ENCODE peak calls at places on chromosomes 3 and 15, in four cellular contexts. N is fibroblast of pulmonary artery, T is endothelial cell, V is glutamatergic neuron. U is an unnamed sample.

GRCh38 chr3:14799146-14799545 is 19.6 kb upstream of the FGD5 start:
- DNase-seq in N (no peak), T (no peak), V (no peak), U (no peak)

GRCh38 chr15:80474751-80475295 is 70.6 kb downstream of the ARNT2 start:
- DNase-seq in N (no peak), T (no peak), V (no peak), U (no peak)

GRCh38 chr3:65545429-65545828 is 493.3 kb downstream of the MAGI1 start:
- DNase-seq in N (peak; percentile 29), T (no peak), V (no peak), U (no peak)

GRCh38 chr3:30602946-30603345 is 3.5 kb upstream of the TGFBR2 start:
- DNase-seq in N (no peak), T (no peak), V (no peak), U (no peak)

GRCh38 chr3:177524742-177525141 is 327.5 kb upstream of the TBL1XR1 start:
- DNase-seq in N (no peak), T (no peak), V (no peak), U (no peak)

GRCh38 chr15:90557651-90558084 is 27.9 kb downstream of the CRTC3 start:
- DNase-seq in N (peak; percentile 93), T (no peak), V (no peak), U (no peak)

GRCh38 chr3:79551997-79552396 is 215.8 kb downstream of the ROBO1 start:
- DNase-seq in N (no peak), T (no peak), V (no peak), U (no peak)

GRCh38 chr3:69451594-69451993 is 65.7 kb upstream of the FRMD4B start:
- DNase-seq in N (no peak), T (no peak), V (no peak), U (no peak)

GRCh38 chr3:186303985-186304384 is 58.0 kb downstream of the DGKG start:
- DNase-seq in N (no peak), T (no peak), V (no peak), U (no peak)

GRCh38 chr3:141796436-141797166 is 33.4 kb downstream of the GRK7 start:
- DNase-seq in N (no peak), T (no peak), V (no peak), U (no peak)

GRCh38 chr3:196486263-196486662 is 17.3 kb downstream of the RNF168 start:
- DNase-seq in N (peak; percentile 12), T (peak; percentile 12), V (peak; percentile 23), U (no peak)

GRCh38 chr3:104510091-104510860 is 856.4 kb upstream of the ALCAM start:
- DNase-seq in N (peak; percentile 22), T (no peak), V (no peak), U (no peak)

GRCh38 chr3:195896361-195897080 is 11.8 kb downstream of the TNK2 start:
- DNase-seq in N (peak; percentile 88), T (no peak), V (no peak), U (peak; percentile 33)

GRCh38 chr3:60056394-60056793 is 1006.6 kb upstream of the CFAP20DC start:
- DNase-seq in N (no peak), T (no peak), V (no peak), U (no peak)

GRCh38 chr15:75043509-75044257 is 20.3 kb downstream of the PPCDC start:
- DNase-seq in N (peak; percentile 100), T (no peak), V (no peak), U (no peak)

GRCh38 chr3:66267031-66267430 is 46.2 kb downstream of the SLC25A26 start:
- DNase-seq in N (no peak), T (no peak), V (no peak), U (no peak)

GRCh38 chr15:25742421-25743159 is 120.5 kb downstream of the ATP10A start:
- DNase-seq in N (no peak), T (no peak), V (no peak), U (no peak)

GRCh38 chr3:73342077-73342476 is 280.6 kb downstream of the EBLN2 start:
- DNase-seq in N (no peak), T (no peak), V (no peak), U (no peak)

GRCh38 chr3:72539856-72540255 is 308.4 kb downstream of the SHQ1 start:
- DNase-seq in N (no peak), T (no peak), V (no peak), U (no peak)

GRCh38 chr15:100002091-100002620 is 268.9 kb upstream of the LYSMD4 start:
- DNase-seq in N (no peak), T (no peak), V (no peak), U (no peak)

GRCh38 chr3:141243295-141243707 is 11.7 kb downstream of the PXYLP1 start:
- DNase-seq in N (peak; percentile 66), T (no peak), V (no peak), U (no peak)

GRCh38 chr3:58414538-58415197 is 19.0 kb downstream of the PDHB start:
- DNase-seq in N (peak; percentile 84), T (peak; percentile 42), V (no peak), U (peak; percentile 24)
- TF ChIP-seq CTCF in N (peak; percentile 76), T (peak; percentile 84), V (peak; percentile 80), U (peak; percentile 58)

DNA sequence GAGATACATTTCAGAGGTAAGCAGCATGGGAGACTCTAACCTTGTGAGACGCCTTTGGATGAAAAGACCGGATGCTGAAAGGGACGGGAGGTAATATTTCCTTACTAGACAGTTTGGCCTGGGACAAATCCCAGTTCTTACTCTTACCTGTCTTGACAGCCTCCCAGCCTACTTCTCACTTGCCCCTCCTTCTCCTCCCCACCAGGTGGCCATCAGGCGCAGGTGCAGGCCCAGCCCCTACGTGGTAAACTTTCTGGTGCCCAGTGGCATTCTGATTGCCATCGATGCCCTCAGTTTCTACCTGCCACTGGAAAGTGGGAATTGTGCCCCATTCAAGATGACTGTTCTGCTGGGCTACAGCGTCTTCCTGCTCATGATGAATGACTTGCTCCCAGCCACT is 6.3 kb downstream of the HTR3D start:
- DNase-seq in N (no peak), T (no peak), V (no peak), U (no peak)
- TF ChIP-seq CTCF in N (no peak), T (no peak), V (no peak), U (peak; percentile 39)

DNA sequence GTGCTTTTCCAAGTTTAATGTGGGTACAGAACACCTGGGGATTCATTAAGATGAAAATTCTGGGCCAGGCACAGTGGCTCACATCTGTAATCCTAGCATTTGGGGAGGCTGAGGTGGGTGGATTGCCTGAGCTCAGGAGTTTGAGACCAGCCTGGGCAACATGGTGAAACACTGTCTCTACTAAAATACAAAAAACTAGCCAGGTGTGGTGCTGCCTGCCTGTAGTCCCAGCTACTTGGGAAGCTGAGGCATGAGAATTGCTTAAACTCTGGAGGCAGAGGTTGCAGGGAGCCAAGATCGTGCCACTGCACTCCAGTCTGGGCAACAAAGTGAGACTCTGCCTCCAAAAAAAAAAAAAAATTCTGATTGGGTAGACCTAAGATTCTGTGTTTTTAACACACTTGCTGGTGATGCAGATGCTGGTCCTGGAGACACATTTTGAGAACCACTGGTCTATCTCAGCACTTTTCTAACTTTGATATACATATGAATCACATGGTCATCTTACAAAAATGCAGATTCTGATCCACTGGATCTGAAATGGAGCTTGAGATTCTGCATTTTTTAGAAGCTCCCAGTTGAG is 223.8 kb upstream of the SATB1 start:
- DNase-seq in N (no peak), T (no peak), V (no peak), U (no peak)
- TF ChIP-seq CTCF in N (no peak), T (no peak), V (no peak), U (no peak)

DNA sequence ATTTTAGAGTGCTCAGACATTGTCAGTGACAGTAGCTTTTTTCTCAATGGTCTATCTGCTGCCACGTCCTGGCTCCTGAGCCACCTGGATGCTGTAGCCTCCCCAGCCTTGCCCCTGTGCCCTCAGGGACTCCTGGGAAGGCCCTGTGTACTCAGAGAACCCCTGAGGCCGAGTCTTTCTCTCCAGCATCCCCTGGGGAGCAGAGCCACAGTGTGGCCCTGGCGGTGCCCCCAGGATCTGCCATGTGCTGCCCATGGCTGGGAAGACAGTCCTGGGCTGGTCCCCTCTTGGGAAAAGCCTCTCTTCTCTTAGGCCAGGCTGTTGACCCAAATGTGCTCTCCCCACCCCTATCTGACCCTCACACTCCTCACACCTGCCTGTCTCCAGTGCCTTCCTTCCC is 5.0 kb downstream of the MYD88 start:
- DNase-seq in N (no peak), T (no peak), V (no peak), U (no peak)
- TF ChIP-seq CTCF in N (no peak), T (no peak), V (no peak), U (no peak)

GRCh38 chr3:39000008-39000450 is 51.7 kb downstream of the SCN11A start:
- DNase-seq in N (peak; percentile 73), T (no peak), V (no peak), U (no peak)
- TF ChIP-seq CTCF in N (peak; percentile 96), T (peak; percentile 61), V (peak; percentile 66), U (peak; percentile 68)

GRCh38 chr15:89090791-89091666 is 2.8 kb downstream of the ABHD2 start:
- DNase-seq in N (peak; percentile 81), T (no peak), V (peak; percentile 27), U (no peak)
- TF ChIP-seq CTCF in N (no peak), T (no peak), V (no peak), U (no peak)

DNA sequence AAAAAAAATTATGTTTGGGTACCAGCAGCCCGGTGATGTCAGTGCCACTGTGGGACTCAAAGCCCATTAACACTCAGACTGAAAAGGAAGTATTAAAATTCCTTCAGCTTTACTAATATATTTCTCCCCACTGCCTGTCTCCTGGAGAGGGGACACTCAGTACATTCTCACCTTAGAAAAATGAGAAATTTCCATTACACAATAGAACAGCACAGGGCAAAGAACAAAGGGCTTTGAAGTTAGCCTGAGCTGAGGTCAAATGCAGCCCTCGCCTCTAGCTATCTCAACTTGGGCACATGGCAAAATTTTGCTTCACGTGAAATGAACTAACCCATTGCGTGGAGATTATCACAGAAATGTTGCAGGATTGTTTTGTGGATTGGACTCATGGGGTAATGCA is 80.8 kb downstream of the RARB start:
- DNase-seq in N (peak; percentile 60), T (no peak), V (no peak), U (no peak)
- TF ChIP-seq CTCF in N (no peak), T (no peak), V (no peak), U (no peak)